ENCODE peak calls at places on chromosome 4, in ten cellular contexts. Y, J, C, B, R, S, N, V, W and A are unnamed samples.
A peak's percentile ranks its signal among the peaks of the same experiment; 100 is the strongest.

GRCh38 chr4:4574792-4575191 is 32.9 kb upstream of the STX18 start:
- DNase-seq in J (no peak), B (peak; percentile 69), V (no peak), N (peak; percentile 46), S (peak; percentile 95), Y (peak; percentile 6), W (peak; percentile 86), R (no peak), C (peak; percentile 74), A (peak; percentile 60)

GRCh38 chr4:55269970-55270369 is 76.1 kb upstream of the SRD5A3 start:
- DNase-seq in N (no peak), W (no peak), R (no peak), Y (no peak), J (no peak), S (no peak), V (no peak), B (no peak), C (no peak), A (no peak)

GRCh38 chr4:142307857-142308256 is 538.2 kb downstream of the INPP4B start:
- DNase-seq in B (no peak), Y (no peak), N (no peak), V (no peak), S (no peak), J (no peak), W (no peak), C (no peak), R (no peak), A (no peak)

GRCh38 chr4:15001248-15001824 is 945 bp upstream of the CPEB2 start:
- DNase-seq in B (peak; percentile 73), J (peak; percentile 95), N (peak; percentile 18), C (peak; percentile 80), V (peak; percentile 73), W (peak; percentile 96), S (peak; percentile 92), R (peak; percentile 97), Y (no peak), A (peak; percentile 40)

GRCh38 chr4:102761478-102761790 is 666 bp upstream of the MANBA start:
- DNase-seq in J (no peak), B (no peak), V (no peak), Y (no peak), C (no peak), R (no peak), N (no peak), S (peak; percentile 21), W (peak; percentile 28), A (no peak)

GRCh38 chr4:152590179-152591031 is 54.5 kb upstream of the FBXW7 start:
- DNase-seq in C (no peak), B (no peak), R (peak; percentile 36), Y (no peak), S (peak; percentile 97), V (no peak), W (peak; percentile 99), J (no peak), N (no peak), A (no peak)

GRCh38 chr4:52019941-52020657 is at the start of gene LRRC66:
- DNase-seq in N (no peak), Y (no peak), S (peak; percentile 26), B (peak; percentile 90), C (no peak), V (no peak), J (no peak), W (peak; percentile 12), R (no peak), A (no peak)

GRCh38 chr4:94621491-94622080 is 136.2 kb upstream of the BMPR1B start:
- DNase-seq in N (peak; percentile 51), J (no peak), W (peak; percentile 71), V (peak; percentile 53), S (peak; percentile 70), C (no peak), Y (peak; percentile 9), R (no peak), B (no peak), A (no peak)

GRCh38 chr4:109801895-109802319 is at the start of gene CFI:
- DNase-seq in R (no peak), B (no peak), J (no peak), N (no peak), S (peak; percentile 83), Y (no peak), V (no peak), C (no peak), W (peak; percentile 65), A (no peak)

GRCh38 chr4:118981171-118981838 is 92.7 kb downstream of the SYNPO2 start:
- DNase-seq in V (no peak), W (peak; percentile 5), B (no peak), R (no peak), C (no peak), Y (no peak), S (no peak), N (no peak), J (no peak), A (no peak)

GRCh38 chr4:592825-593520 is 16.9 kb upstream of the TMEM271 start:
- DNase-seq in R (peak; percentile 42), Y (no peak), W (no peak), N (no peak), B (no peak), C (no peak), S (no peak), V (no peak), J (no peak), A (no peak)

GRCh38 chr4:140344111-140344510 is 29.3 kb upstream of the SCOC start:
- DNase-seq in B (no peak), Y (no peak), S (peak; percentile 46), W (peak; percentile 56), C (no peak), R (no peak), J (no peak), V (no peak), N (no peak), A (no peak)

GRCh38 chr4:123699823-123700822 is 303.5 kb downstream of the SPRY1 start:
- DNase-seq in V (peak; percentile 2), N (peak; percentile 5), W (peak; percentile 89), Y (no peak), S (peak; percentile 98), C (no peak), R (no peak), B (no peak), J (no peak), A (no peak)

GRCh38 chr4:7672601-7673000 is 237.9 kb upstream of the PSAPL1 start:
- DNase-seq in C (no peak), Y (no peak), R (no peak), J (no peak), V (no peak), S (no peak), W (no peak), B (no peak), N (no peak), A (no peak)

DNA sequence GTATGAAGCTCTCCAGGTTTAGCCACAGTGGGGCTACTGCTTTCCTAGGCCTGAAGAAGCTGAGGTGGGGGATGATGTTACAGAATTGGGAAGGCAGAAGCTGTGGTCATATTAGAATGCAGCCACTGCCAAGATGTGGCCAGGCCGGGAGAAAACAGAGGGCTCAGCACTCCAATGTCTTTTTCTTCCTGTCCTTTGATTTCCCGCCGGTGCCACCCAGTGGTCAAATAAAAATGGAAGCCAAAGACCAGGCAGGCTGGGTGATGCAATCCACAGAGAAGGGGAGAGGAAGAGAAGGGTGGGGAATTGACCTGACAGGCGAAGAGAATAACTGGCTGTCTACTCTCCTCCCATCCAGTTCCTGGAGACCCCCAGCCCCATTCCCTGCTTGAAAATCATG is 94.9 kb upstream of the SHISA3 start:
- DNase-seq in N (peak; percentile 22), B (no peak), W (peak; percentile 31), J (no peak), Y (no peak), S (peak; percentile 41), V (peak; percentile 37), C (no peak), R (no peak), A (no peak)
- TF ChIP-seq CTCF in N (peak; percentile 42), B (peak; percentile 4), W (peak; percentile 21), J (no peak), Y (peak; percentile 47), S (peak; percentile 31), V (peak; percentile 35), C (no peak), R (no peak), A (no peak)

DNA sequence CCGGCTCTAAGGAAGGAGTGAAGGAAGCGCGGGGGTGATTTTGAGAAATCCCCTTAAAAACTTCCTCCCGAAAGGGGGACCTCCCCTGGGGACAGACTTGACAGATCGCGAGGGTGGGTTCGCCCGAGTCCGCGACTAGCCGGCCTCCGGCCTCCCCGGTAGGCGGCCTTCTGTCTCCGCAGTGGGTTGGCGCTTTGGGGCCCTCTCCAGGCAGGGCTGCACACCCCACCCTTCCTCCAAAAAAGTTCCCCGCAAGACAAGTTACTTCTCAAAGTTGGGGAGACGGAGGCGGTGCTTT is 24.8 kb downstream of the HOPX start:
- DNase-seq in S (no peak), V (no peak), B (no peak), N (peak; percentile 14), W (peak; percentile 39), C (no peak), Y (no peak), R (peak; percentile 87), J (no peak), A (no peak)
- TF ChIP-seq CTCF in S (peak; percentile 15), V (peak; percentile 31), B (no peak), N (peak; percentile 41), W (peak; percentile 30), C (no peak), Y (peak; percentile 36), R (no peak), J (no peak), A (no peak)

DNA sequence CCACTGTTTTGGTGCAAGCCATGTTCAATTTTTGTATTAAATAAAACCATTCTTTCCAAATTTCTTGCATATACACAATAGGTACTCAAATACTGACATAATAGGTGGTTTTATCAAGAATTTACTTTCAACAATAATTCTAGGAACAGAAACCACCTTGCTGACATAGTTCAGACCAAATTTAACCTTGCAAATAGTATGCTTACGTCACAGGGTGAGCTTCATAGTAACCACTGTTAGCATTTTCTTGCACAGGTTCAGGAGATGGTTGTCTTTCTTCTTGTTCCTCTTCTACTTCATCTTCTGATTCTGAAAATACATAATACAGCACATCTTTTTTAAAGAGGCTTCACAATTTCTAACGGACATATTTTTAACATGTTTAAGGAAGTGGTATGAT is 17.6 kb downstream of the G3BP2 start:
- DNase-seq in V (no peak), C (no peak), B (no peak), Y (peak; percentile 29), N (no peak), R (no peak), S (no peak), W (no peak), J (no peak), A (no peak)
- TF ChIP-seq CTCF in V (no peak), C (no peak), B (no peak), Y (no peak), N (no peak), R (no peak), S (no peak), W (no peak), J (no peak), A (no peak)

DNA sequence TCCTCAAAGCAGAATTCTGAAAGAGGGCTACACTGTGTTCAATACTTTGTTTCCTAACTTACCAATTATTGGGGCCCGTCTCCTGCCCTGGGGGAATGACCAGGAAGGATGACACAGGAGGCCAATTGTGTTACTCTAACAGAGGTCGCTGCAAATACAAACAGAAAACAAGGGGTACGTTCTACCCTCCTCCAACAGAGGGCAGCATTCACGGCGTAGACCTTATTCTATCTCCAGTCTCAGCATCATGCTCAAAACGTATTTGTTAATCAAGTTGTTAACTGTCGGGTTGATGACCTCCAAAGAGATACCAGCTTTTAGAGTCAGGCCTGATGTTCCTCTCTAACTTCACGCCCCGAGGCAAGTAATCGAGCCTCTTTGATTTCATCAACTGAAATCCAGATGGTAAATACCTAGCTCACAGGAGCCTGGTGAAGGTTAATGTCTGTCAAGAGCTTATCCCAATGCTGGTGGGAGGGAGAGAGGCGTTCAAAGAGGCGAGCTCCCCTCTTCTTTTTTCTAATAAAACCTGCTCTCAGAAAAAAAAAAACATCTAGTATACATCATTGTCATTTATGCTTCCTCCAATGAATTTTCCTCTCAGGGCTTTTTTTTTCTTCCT is 181.0 kb upstream of the KCNIP4 start:
- DNase-seq in V (peak; percentile 63), S (peak; percentile 70), B (no peak), Y (no peak), R (no peak), N (peak; percentile 45), W (peak; percentile 51), C (no peak), J (no peak), A (no peak)
- TF ChIP-seq CTCF in V (peak; percentile 72), S (peak; percentile 86), B (peak; percentile 51), Y (peak; percentile 28), R (no peak), N (peak; percentile 68), W (peak; percentile 60), C (no peak), J (no peak), A (no peak)